ENCODE peak calls at places on chromosomes 5 and 9, in ten cellular contexts. O, P, U, F, M, X, Z, D, L and W are unnamed samples.

GRCh38 chr9:82490019-82490499 is 501.5 kb downstream of the SPATA31D1 start:
- DNase-seq in P (no peak), O (no peak), X (no peak), L (no peak), U (no peak), F (no peak), Z (no peak), M (no peak), D (no peak), W (no peak)

GRCh38 chr5:117614408-117614807 is 1039.8 kb upstream of the SEMA6A start:
- DNase-seq in Z (no peak), M (no peak), P (no peak), U (no peak), D (no peak), L (no peak), X (no peak), F (no peak), O (no peak), W (no peak)

GRCh38 chr5:92641031-92641962 is 939.7 kb downstream of the NR2F1-AS1 start:
- DNase-seq in P (no peak), Z (peak; percentile 5), M (no peak), O (no peak), X (no peak), U (peak; percentile 65), D (peak; percentile 47), L (no peak), F (no peak), W (no peak)

GRCh38 chr9:121785673-121786542 is 134.5 kb downstream of the DAB2IP start:
- DNase-seq in O (no peak), D (no peak), P (no peak), L (no peak), X (no peak), U (no peak), M (no peak), Z (no peak), F (no peak), W (no peak)

GRCh38 chr5:135323227-135323626 is 75.8 kb downstream of the MACROH2A1 start:
- DNase-seq in D (no peak), O (no peak), M (no peak), L (no peak), P (no peak), U (peak; percentile 27), Z (no peak), X (no peak), F (no peak), W (no peak)

GRCh38 chr9:75186767-75187380 is 98.6 kb downstream of the OSTF1 start:
- DNase-seq in F (peak; percentile 26), Z (peak; percentile 62), M (no peak), X (no peak), D (no peak), P (peak; percentile 59), L (no peak), U (no peak), O (no peak), W (no peak)

GRCh38 chr9:32986971-32987370 is 14.5 kb downstream of the APTX start:
- DNase-seq in U (no peak), M (no peak), P (no peak), O (no peak), L (no peak), X (no peak), Z (no peak), F (no peak), D (no peak), W (no peak)

GRCh38 chr9:7974335-7975005 is 174.9 kb upstream of the DMAC1 start:
- DNase-seq in P (peak; percentile 73), F (no peak), D (no peak), U (no peak), L (no peak), O (no peak), M (peak; percentile 25), X (no peak), Z (peak; percentile 82), W (no peak)

GRCh38 chr9:99073985-99074901 is 30.7 kb upstream of the TGFBR1 start:
- DNase-seq in F (no peak), L (no peak), X (no peak), U (no peak), D (no peak), M (no peak), O (no peak), Z (no peak), P (no peak), W (no peak)

GRCh38 chr5:65928341-65928752 is 2.0 kb downstream of the ERBIN start:
- DNase-seq in L (no peak), D (no peak), X (no peak), Z (peak; percentile 45), U (no peak), P (no peak), F (no peak), O (no peak), M (no peak), W (no peak)

GRCh38 chr5:143061161-143061945 is 291.2 kb downstream of the ARHGAP26 start:
- DNase-seq in M (no peak), X (no peak), P (no peak), U (no peak), O (no peak), L (no peak), Z (no peak), D (no peak), F (no peak), W (no peak)

GRCh38 chr9:90099262-90099982 is 494.6 kb downstream of the GADD45G start:
- DNase-seq in F (peak; percentile 31), U (no peak), D (no peak), L (no peak), X (no peak), O (no peak), Z (peak; percentile 25), M (peak; percentile 8), P (no peak), W (no peak)

GRCh38 chr5:52822437-52822836 is 34.7 kb downstream of the ITGA1 start:
- DNase-seq in F (no peak), O (no peak), Z (peak; percentile 7), L (no peak), M (no peak), D (no peak), P (no peak), X (no peak), U (peak; percentile 86), W (no peak)

GRCh38 chr5:10354048-10354872 is 765 bp downstream of the MARCHF6 start:
- DNase-seq in F (no peak), M (peak; percentile 67), X (peak; percentile 21), D (peak; percentile 29), L (no peak), Z (peak; percentile 85), O (peak; percentile 65), P (peak; percentile 5), U (peak; percentile 66), W (peak; percentile 57)

GRCh38 chr5:109062669-109063068 is 315.0 kb downstream of the FER start:
- DNase-seq in D (no peak), Z (no peak), P (no peak), X (no peak), L (no peak), U (no peak), O (no peak), M (no peak), F (no peak), W (no peak)

GRCh38 chr5:74334034-74334433 is 306.5 kb downstream of the ENC1 start:
- DNase-seq in D (no peak), X (no peak), M (no peak), F (no peak), Z (no peak), P (no peak), L (no peak), U (no peak), O (no peak), W (no peak)

GRCh38 chr9:38768351-38768761 is 48.4 kb upstream of the FAM240B start:
- DNase-seq in Z (no peak), P (no peak), X (no peak), D (no peak), M (no peak), F (no peak), O (no peak), L (no peak), U (no peak), W (no peak)

GRCh38 chr5:149886060-149886459 is 58.5 kb downstream of the PDE6A start:
- DNase-seq in D (no peak), P (no peak), L (no peak), O (no peak), M (no peak), U (no peak), F (no peak), X (no peak), Z (no peak), W (no peak)

GRCh38 chr5:150638488-150639316 is 1.8 kb upstream of the SYNPO start:
- DNase-seq in D (no peak), M (no peak), O (no peak), F (no peak), U (peak; percentile 74), Z (no peak), X (no peak), P (no peak), L (no peak), W (no peak)

GRCh38 chr9:88938181-88938580 is 53.1 kb upstream of the S1PR3 start:
- DNase-seq in Z (no peak), L (no peak), U (no peak), D (no peak), F (no peak), P (no peak), O (no peak), X (no peak), M (no peak), W (no peak)

GRCh38 chr5:32308951-32309350 is 3.8 kb downstream of the MTMR12 start:
- DNase-seq in X (no peak), P (no peak), U (no peak), O (no peak), M (no peak), L (no peak), D (no peak), F (no peak), Z (no peak), W (no peak)

GRCh38 chr9:89872913-89873707 is 268.3 kb downstream of the GADD45G start:
- DNase-seq in O (no peak), L (no peak), U (peak; percentile 39), F (no peak), M (no peak), X (no peak), P (no peak), Z (no peak), D (no peak), W (no peak)

GRCh38 chr5:78649220-78649700 is 688 bp upstream of the LHFPL2 start:
- DNase-seq in U (peak; percentile 48), L (no peak), M (no peak), P (no peak), D (peak; percentile 51), O (no peak), Z (no peak), X (no peak), F (no peak), W (no peak)

GRCh38 chr9:35575478-35575877 is 29.6 kb upstream of the TESK1 start:
- DNase-seq in F (no peak), U (no peak), L (no peak), D (no peak), O (no peak), Z (no peak), X (no peak), P (no peak), M (no peak), W (no peak)

GRCh38 chr5:153749941-153750340 is 259.5 kb downstream of the GRIA1 start:
- DNase-seq in U (no peak), O (no peak), D (no peak), P (no peak), F (no peak), X (no peak), L (no peak), Z (no peak), M (no peak), W (no peak)

GRCh38 chr9:116860509-116861120 is 173.5 kb downstream of the TRIM32 start:
- DNase-seq in O (peak; percentile 72), D (peak; percentile 65), X (no peak), P (peak; percentile 20), M (peak; percentile 40), L (no peak), U (peak; percentile 71), Z (peak; percentile 45), F (peak; percentile 78), W (peak; percentile 58)